ENCODE peak calls at places on chromosomes 13 and 19, in four cellular contexts. L is ovary; S is mesenchymal stem cell; I is CD4-positive, CD25-positive, alpha-beta regulatory T cell. T is an unnamed sample. For H3K27me3 and H3K4me1, the result is how much of the 10 kb centered on the place peaks cover.

GRCh38 chr13:23547000-23547590 is 23.1 kb upstream of the TNFRSF19 start:
- DNase-seq in L (peak), S (peak), I (no peak), T (no peak)

GRCh38 chr19:42206871-42207755 is 10.4 kb downstream of the DEDD2 start:
- DNase-seq in L (no peak), S (peak), I (no peak), T (no peak)

GRCh38 chr13:113929628-113930615 is 44.0 kb downstream of the C13orf46 start:
- DNase-seq in L (peak), S (no peak), I (no peak), T (no peak)

GRCh38 chr13:94548382-94549240 is 47.3 kb downstream of the TGDS start:
- DNase-seq in L (peak), S (peak), I (peak), T (peak)

GRCh38 chr13:36453518-36453917 is 21.2 kb downstream of the CCNA1 start:
- DNase-seq in L (no peak), S (peak), I (no peak), T (no peak)

GRCh38 chr19:40575326-40575725 is 1.3 kb upstream of the SHKBP1 start:
- DNase-seq in L (no peak), S (no peak), I (no peak), T (no peak)

GRCh38 chr19:47390533-47391488 is 28.5 kb downstream of the MEIS3 start:
- DNase-seq in L (no peak), S (no peak), I (no peak), T (no peak)

GRCh38 chr13:85314686-85315085 is 484.5 kb downstream of the SLITRK6 start:
- DNase-seq in L (no peak), S (no peak), I (no peak), T (no peak)

GRCh38 chr13:108495686-108496363 is 133.6 kb upstream of the MYO16 start:
- DNase-seq in L (no peak), S (peak), I (no peak), T (no peak)

GRCh38 chr13:46685006-46685730 is 111.8 kb downstream of the ESD start:
- DNase-seq in L (no peak), S (peak), I (no peak), T (peak)

GRCh38 chr19:28883241-28883693 is 329.7 kb downstream of the UQCRFS1 start:
- DNase-seq in L (no peak), S (no peak), I (no peak), T (no peak)

GRCh38 chr13:30872685-30873443 is 33.2 kb upstream of the MEDAG start:
- DNase-seq in L (peak), S (peak), I (no peak), T (peak)

GRCh38 chr13:76856141-76856571 is 30.0 kb downstream of the KCTD12 start:
- DNase-seq in L (no peak), S (peak), I (peak), T (no peak)

GRCh38 chr19:58227964-58228583 is 640 bp upstream of the ZNF544 start:
- DNase-seq in L (no peak), S (no peak), I (no peak), T (no peak)

GRCh38 chr13:32187651-32188050 is 127.5 kb downstream of the ZAR1L start:
- DNase-seq in L (no peak), S (no peak), I (no peak), T (no peak)

GRCh38 chr13:50635504-50635903 is 208.0 kb downstream of the DLEU7 start:
- DNase-seq in L (no peak), S (peak), I (no peak), T (no peak)

GRCh38 chr13:90867336-90867683 is 480.2 kb upstream of the MIR17HG start:
- DNase-seq in L (peak), S (peak), I (peak), T (peak)

GRCh38 chr19:11580665-11581418 is 3.4 kb upstream of the ACP5 start:
- DNase-seq in L (no peak), S (peak), I (no peak), T (no peak)
- H3K27ac ChIP-seq in L (no peak), S (no peak), I (peak), T (no peak)

DNA sequence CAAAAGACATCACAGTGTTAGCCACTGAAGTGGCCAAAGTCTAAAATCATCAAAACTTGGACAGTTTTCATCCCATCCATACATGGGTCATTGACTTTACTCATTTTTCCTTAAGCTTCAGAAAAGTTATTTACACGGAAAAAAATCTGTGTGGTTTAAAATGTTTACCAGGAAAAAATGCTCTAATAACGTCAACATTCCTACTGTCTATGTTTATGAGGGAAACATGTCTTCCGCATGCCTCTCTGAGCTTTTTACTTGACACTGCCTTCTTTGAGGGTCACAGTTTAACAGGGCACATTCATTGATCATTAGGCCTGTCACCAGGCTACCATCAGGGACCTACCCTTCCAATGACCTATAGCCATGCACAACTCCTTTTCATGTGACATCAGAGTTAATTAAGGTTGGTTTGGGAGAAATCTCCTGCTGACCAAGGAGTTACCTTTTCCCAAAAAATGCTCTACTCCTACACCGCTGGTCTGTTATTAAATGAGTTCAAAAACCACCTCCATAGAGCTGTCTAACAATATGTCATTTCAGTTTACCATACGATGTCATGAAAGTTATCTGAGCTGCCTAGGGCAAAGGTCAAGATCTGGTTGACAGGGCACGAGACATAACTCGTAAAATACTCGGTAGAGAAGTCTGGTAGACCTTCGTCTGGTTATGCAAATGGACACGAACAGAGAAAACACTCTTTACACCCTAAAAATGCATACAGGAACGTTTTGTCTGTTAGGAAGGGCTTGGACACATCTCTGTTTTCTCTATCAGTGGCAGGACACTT is 17.8 kb downstream of the FLT1 start:
- DNase-seq in L (no peak), S (peak), I (no peak), T (no peak)
- H3K27me3 ChIP-seq in L (under half), S (under half), I (under half), T (under half)

GRCh38 chr13:97301382-97302095 is 79.4 kb downstream of the MBNL2 start:
- DNase-seq in L (no peak), S (no peak), I (no peak), T (no peak)

GRCh38 chr13:97300871-97301270 is 78.7 kb downstream of the MBNL2 start:
- DNase-seq in L (no peak), S (no peak), I (no peak), T (no peak)

GRCh38 chr13:97295279-97296182 is 73.4 kb downstream of the MBNL2 start:
- DNase-seq in L (no peak), S (peak), I (no peak), T (no peak)

GRCh38 chr13:97296740-97297139 is 74.6 kb downstream of the MBNL2 start:
- DNase-seq in L (no peak), S (no peak), I (no peak), T (no peak)

GRCh38 chr13:97298816-97299215 is 76.7 kb downstream of the MBNL2 start:
- DNase-seq in L (no peak), S (no peak), I (no peak), T (no peak)
- H3K4me1 ChIP-seq in L (under half), S (under half), I (under half), T (under half)

GRCh38 chr19:48489608-48490216 is 20.5 kb downstream of the CYTH2 start:
- DNase-seq in L (peak), S (peak), I (peak), T (peak)

GRCh38 chr19:48491793-48492123 is 19.9 kb downstream of the LMTK3 start:
- DNase-seq in L (no peak), S (no peak), I (no peak), T (no peak)

GRCh38 chr19:48493718-48494515 is 17.7 kb downstream of the LMTK3 start:
- DNase-seq in L (no peak), S (no peak), I (no peak), T (no peak)

GRCh38 chr19:48492925-48493717 is 18.5 kb downstream of the LMTK3 start:
- DNase-seq in L (peak), S (peak), I (peak), T (peak)

GRCh38 chr19:48490980-48491792 is 20.4 kb downstream of the LMTK3 start:
- DNase-seq in L (peak), S (peak), I (peak), T (peak)
- H3K27ac ChIP-seq in L (no peak), S (no peak), I (no peak), T (no peak)

GRCh38 chr13:79909664-79910063 is 428.7 kb downstream of the NDFIP2 start:
- DNase-seq in L (no peak), S (no peak), I (no peak), T (no peak)
- H3K27me3 ChIP-seq in L (under half), S (under half), I (under half), T (under half)

GRCh38 chr13:18943721-18944391 is 237.8 kb downstream of the TUBA3C start:
- DNase-seq in L (no peak), S (no peak), I (no peak), T (no peak)
- H3K4me1 ChIP-seq in L (under half), S (under half), I (under half), T (under half)

GRCh38 chr13:80131204-80131603 is 209.7 kb downstream of the SPRY2 start:
- DNase-seq in L (peak), S (peak), I (no peak), T (peak)

GRCh38 chr13:80137994-80138393 is 202.9 kb downstream of the SPRY2 start:
- DNase-seq in L (no peak), S (no peak), I (no peak), T (no peak)

GRCh38 chr13:80132741-80133601 is 208.0 kb downstream of the SPRY2 start:
- DNase-seq in L (peak), S (peak), I (no peak), T (peak)

GRCh38 chr13:80134360-80134759 is 206.6 kb downstream of the SPRY2 start:
- DNase-seq in L (no peak), S (peak), I (no peak), T (no peak)

DNA sequence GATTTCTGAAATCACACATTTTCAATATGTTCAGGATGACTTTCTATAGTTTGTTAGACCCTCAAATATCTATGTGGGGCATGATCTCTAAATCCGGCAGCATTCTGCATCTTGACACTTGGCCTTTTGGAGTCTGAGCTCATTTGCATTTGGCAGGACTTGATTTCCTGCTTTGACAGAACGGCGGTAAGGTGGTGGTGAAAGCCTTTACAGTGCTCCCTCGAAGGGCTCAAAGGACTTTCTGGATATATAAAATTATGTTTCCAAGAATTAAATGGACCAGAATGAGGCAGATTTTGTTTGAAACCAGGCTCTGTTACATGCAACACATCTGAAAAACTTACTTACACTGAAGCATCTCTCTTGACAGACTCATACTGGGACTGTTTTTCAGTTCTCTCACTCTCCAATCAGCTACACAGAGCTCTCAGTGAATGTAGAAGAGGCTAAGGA is 207.3 kb downstream of the SPRY2 start:
- DNase-seq in L (no peak), S (no peak), I (no peak), T (no peak)
- H3K27ac ChIP-seq in L (no peak), S (peak), I (no peak), T (no peak)

GRCh38 chr13:25218011-25218410 is 45.9 kb upstream of the AMER2 start:
- DNase-seq in L (no peak), S (no peak), I (no peak), T (no peak)
- H3K27me3 ChIP-seq in L (under half), S (under half), I (under half), T (under half)

GRCh38 chr19:56112313-56112709 is 8.8 kb downstream of the ZNF787 start:
- DNase-seq in L (no peak), S (no peak), I (no peak), T (no peak)
- H3K4me1 ChIP-seq in L (under half), S (half or more), I (under half), T (under half)